ENCODE peak calls at places on chromosomes 16 and 17, in seven cellular contexts. One of them, this sample, is unnamed. For H4K20me1, the result is how much of the 10 kb centered on the place peaks cover.

GRCh38 chr17:66676421-66676820 is 158.5 kb upstream of the CACNG5 start:
- DNase-seq in fibroblast of lung: peak
- DNase-seq in endothelial cell of umbilical vein: no peak
- DNase-seq in GM23338: no peak
- DNase-seq in PC-9: peak
- DNase-seq in IMR-90: no peak
- DNase-seq in GM23248: peak
- DNase-seq in this sample: no peak

GRCh38 chr16:71609066-71609465 is 16.9 kb upstream of the MARVELD3 start:
- DNase-seq in fibroblast of lung: no peak
- DNase-seq in endothelial cell of umbilical vein: no peak
- DNase-seq in GM23338: no peak
- DNase-seq in PC-9: peak
- DNase-seq in IMR-90: no peak
- DNase-seq in GM23248: no peak
- DNase-seq in this sample: no peak

GRCh38 chr17:47603830-47604229 is 45.9 kb upstream of the KPNB1 start:
- DNase-seq in fibroblast of lung: no peak
- DNase-seq in endothelial cell of umbilical vein: no peak
- DNase-seq in GM23338: no peak
- DNase-seq in PC-9: no peak
- DNase-seq in IMR-90: no peak
- DNase-seq in GM23248: no peak
- DNase-seq in this sample: no peak

GRCh38 chr17:28031174-28031573 is 11.3 kb upstream of the NLK start:
- DNase-seq in fibroblast of lung: no peak
- DNase-seq in endothelial cell of umbilical vein: no peak
- DNase-seq in GM23338: no peak
- DNase-seq in PC-9: no peak
- DNase-seq in IMR-90: no peak
- DNase-seq in GM23248: no peak
- DNase-seq in this sample: no peak

GRCh38 chr17:66255527-66255971 is 26.3 kb upstream of the APOH start:
- DNase-seq in fibroblast of lung: no peak
- DNase-seq in endothelial cell of umbilical vein: no peak
- DNase-seq in GM23338: no peak
- DNase-seq in PC-9: no peak
- DNase-seq in IMR-90: no peak
- DNase-seq in GM23248: no peak
- DNase-seq in this sample: no peak

GRCh38 chr16:62738631-62739030 is 702.4 kb upstream of the CDH8 start:
- DNase-seq in fibroblast of lung: no peak
- DNase-seq in endothelial cell of umbilical vein: no peak
- DNase-seq in GM23338: no peak
- DNase-seq in PC-9: no peak
- DNase-seq in IMR-90: no peak
- DNase-seq in GM23248: no peak
- DNase-seq in this sample: no peak

GRCh38 chr16:68737046-68737729 is at the start of gene CDH1:
- DNase-seq in fibroblast of lung: no peak
- DNase-seq in endothelial cell of umbilical vein: no peak
- DNase-seq in GM23338: peak
- DNase-seq in PC-9: peak
- DNase-seq in IMR-90: no peak
- DNase-seq in GM23248: no peak
- DNase-seq in this sample: no peak

GRCh38 chr17:35630530-35631148 is 43.5 kb downstream of the AP2B1 start:
- DNase-seq in fibroblast of lung: peak
- DNase-seq in endothelial cell of umbilical vein: peak
- DNase-seq in GM23338: no peak
- DNase-seq in PC-9: no peak
- DNase-seq in IMR-90: peak
- DNase-seq in GM23248: peak
- DNase-seq in this sample: no peak

GRCh38 chr17:42342242-42343008 is 45.8 kb downstream of the STAT3 start:
- DNase-seq in fibroblast of lung: peak
- DNase-seq in endothelial cell of umbilical vein: no peak
- DNase-seq in GM23338: no peak
- DNase-seq in PC-9: no peak
- DNase-seq in IMR-90: peak
- DNase-seq in GM23248: peak
- DNase-seq in this sample: no peak

GRCh38 chr16:14193316-14193871 is 122.3 kb downstream of the MRTFB start:
- DNase-seq in fibroblast of lung: no peak
- DNase-seq in endothelial cell of umbilical vein: no peak
- DNase-seq in GM23338: peak
- DNase-seq in PC-9: no peak
- DNase-seq in IMR-90: no peak
- DNase-seq in GM23248: no peak
- DNase-seq in this sample: peak

GRCh38 chr17:82848022-82848592 is 8.3 kb upstream of the ZNF750 start:
- DNase-seq in fibroblast of lung: peak
- DNase-seq in endothelial cell of umbilical vein: peak
- DNase-seq in GM23338: no peak
- DNase-seq in PC-9: peak
- DNase-seq in IMR-90: peak
- DNase-seq in GM23248: no peak
- DNase-seq in this sample: peak

GRCh38 chr16:74275031-74275636 is 21.5 kb upstream of the PSMD7 start:
- DNase-seq in fibroblast of lung: peak
- DNase-seq in endothelial cell of umbilical vein: peak
- DNase-seq in GM23338: peak
- DNase-seq in PC-9: peak
- DNase-seq in IMR-90: peak
- DNase-seq in GM23248: peak
- DNase-seq in this sample: no peak

GRCh38 chr17:8164815-8165131 is 2.0 kb upstream of the VAMP2 start:
- DNase-seq in fibroblast of lung: no peak
- DNase-seq in endothelial cell of umbilical vein: no peak
- DNase-seq in GM23338: no peak
- DNase-seq in PC-9: no peak
- DNase-seq in IMR-90: no peak
- DNase-seq in GM23248: no peak
- DNase-seq in this sample: peak

GRCh38 chr16:85917959-85918358 is 19.0 kb downstream of the IRF8 start:
- DNase-seq in fibroblast of lung: no peak
- DNase-seq in endothelial cell of umbilical vein: no peak
- DNase-seq in GM23338: no peak
- DNase-seq in PC-9: no peak
- DNase-seq in IMR-90: no peak
- DNase-seq in GM23248: no peak
- DNase-seq in this sample: no peak

GRCh38 chr17:31321481-31321880 is at the start of gene EVI2A:
- DNase-seq in fibroblast of lung: peak
- DNase-seq in endothelial cell of umbilical vein: peak
- DNase-seq in GM23338: peak
- DNase-seq in PC-9: no peak
- DNase-seq in IMR-90: peak
- DNase-seq in GM23248: peak
- DNase-seq in this sample: peak

GRCh38 chr16:65825191-65825856 is 541.2 kb upstream of the CDH5 start:
- DNase-seq in fibroblast of lung: no peak
- DNase-seq in endothelial cell of umbilical vein: no peak
- DNase-seq in GM23338: no peak
- DNase-seq in PC-9: no peak
- DNase-seq in IMR-90: no peak
- DNase-seq in GM23248: no peak
- DNase-seq in this sample: no peak

GRCh38 chr16:50267151-50267631 is 840 bp downstream of the ADCY7 start:
- DNase-seq in fibroblast of lung: no peak
- DNase-seq in endothelial cell of umbilical vein: no peak
- DNase-seq in GM23338: no peak
- DNase-seq in PC-9: no peak
- DNase-seq in IMR-90: no peak
- DNase-seq in GM23248: no peak
- DNase-seq in this sample: peak

GRCh38 chr16:24497405-24497804 is 42.0 kb upstream of the RBBP6 start:
- DNase-seq in fibroblast of lung: peak
- DNase-seq in endothelial cell of umbilical vein: no peak
- DNase-seq in GM23338: peak
- DNase-seq in PC-9: no peak
- DNase-seq in IMR-90: peak
- DNase-seq in GM23248: peak
- DNase-seq in this sample: no peak

GRCh38 chr17:75684924-75685323 is 17.8 kb downstream of the SAP30BP start:
- DNase-seq in fibroblast of lung: peak
- DNase-seq in endothelial cell of umbilical vein: no peak
- DNase-seq in GM23338: no peak
- DNase-seq in PC-9: peak
- DNase-seq in IMR-90: no peak
- DNase-seq in GM23248: peak
- DNase-seq in this sample: no peak

GRCh38 chr16:70565053-70565452 is 41.4 kb downstream of the SF3B3 start:
- DNase-seq in fibroblast of lung: no peak
- DNase-seq in endothelial cell of umbilical vein: no peak
- DNase-seq in GM23338: no peak
- DNase-seq in PC-9: no peak
- DNase-seq in IMR-90: no peak
- DNase-seq in GM23248: no peak
- DNase-seq in this sample: no peak

GRCh38 chr16:11665071-11665491 is 3.2 kb upstream of the SNN start:
- DNase-seq in fibroblast of lung: no peak
- DNase-seq in endothelial cell of umbilical vein: no peak
- DNase-seq in GM23338: peak
- DNase-seq in PC-9: no peak
- DNase-seq in IMR-90: no peak
- DNase-seq in GM23248: no peak
- DNase-seq in this sample: peak

GRCh38 chr16:15843635-15844279 is 13.1 kb downstream of the MYH11 start:
- DNase-seq in fibroblast of lung: peak
- DNase-seq in endothelial cell of umbilical vein: no peak
- DNase-seq in GM23338: no peak
- DNase-seq in PC-9: no peak
- DNase-seq in IMR-90: peak
- DNase-seq in GM23248: peak
- DNase-seq in this sample: no peak

GRCh38 chr17:69524854-69525253 is 110.4 kb downstream of the MAP2K6 start:
- DNase-seq in fibroblast of lung: no peak
- DNase-seq in endothelial cell of umbilical vein: no peak
- DNase-seq in GM23338: no peak
- DNase-seq in PC-9: no peak
- DNase-seq in IMR-90: no peak
- DNase-seq in GM23248: no peak
- DNase-seq in this sample: no peak

GRCh38 chr17:75697651-75698291 is 23.5 kb upstream of the ITGB4 start:
- DNase-seq in fibroblast of lung: no peak
- DNase-seq in endothelial cell of umbilical vein: no peak
- DNase-seq in GM23338: no peak
- DNase-seq in PC-9: peak
- DNase-seq in IMR-90: no peak
- DNase-seq in GM23248: no peak
- DNase-seq in this sample: no peak

GRCh38 chr17:76920364-76921139 is 52.3 kb downstream of the MGAT5B start:
- DNase-seq in fibroblast of lung: no peak
- DNase-seq in endothelial cell of umbilical vein: no peak
- DNase-seq in GM23338: no peak
- DNase-seq in PC-9: no peak
- DNase-seq in IMR-90: no peak
- DNase-seq in GM23248: no peak
- DNase-seq in this sample: no peak

GRCh38 chr16:2792945-2793344 is 5.3 kb upstream of the PRSS41 start:
- DNase-seq in fibroblast of lung: no peak
- DNase-seq in endothelial cell of umbilical vein: no peak
- DNase-seq in GM23338: no peak
- DNase-seq in PC-9: no peak
- DNase-seq in IMR-90: no peak
- DNase-seq in GM23248: no peak
- DNase-seq in this sample: no peak
- H3K27ac ChIP-seq in fibroblast of lung: no peak
- H3K27ac ChIP-seq in endothelial cell of umbilical vein: no peak
- H3K27ac ChIP-seq in GM23338: no peak
- H3K27ac ChIP-seq in PC-9: no peak
- H3K27ac ChIP-seq in IMR-90: no peak
- H3K27ac ChIP-seq in GM23248: no peak
- H3K27ac ChIP-seq in this sample: no peak

GRCh38 chr17:45649796-45650195 is 134.3 kb upstream of the CRHR1 start:
- DNase-seq in fibroblast of lung: no peak
- DNase-seq in endothelial cell of umbilical vein: no peak
- DNase-seq in GM23338: no peak
- DNase-seq in PC-9: no peak
- DNase-seq in IMR-90: no peak
- DNase-seq in GM23248: no peak
- DNase-seq in this sample: no peak
- H4K20me1 ChIP-seq in fibroblast of lung: under half
- H4K20me1 ChIP-seq in endothelial cell of umbilical vein: under half
- H4K20me1 ChIP-seq in GM23338: under half
- H4K20me1 ChIP-seq in PC-9: under half
- H4K20me1 ChIP-seq in IMR-90: under half
- H4K20me1 ChIP-seq in GM23248: under half
- H4K20me1 ChIP-seq in this sample: under half

GRCh38 chr17:12282056-12282455 is 261.4 kb downstream of the MAP2K4 start:
- DNase-seq in fibroblast of lung: peak
- DNase-seq in endothelial cell of umbilical vein: peak
- DNase-seq in GM23338: no peak
- DNase-seq in PC-9: no peak
- DNase-seq in IMR-90: peak
- DNase-seq in GM23248: peak
- DNase-seq in this sample: no peak
- H3K27ac ChIP-seq in fibroblast of lung: no peak
- H3K27ac ChIP-seq in endothelial cell of umbilical vein: no peak
- H3K27ac ChIP-seq in GM23338: no peak
- H3K27ac ChIP-seq in PC-9: no peak
- H3K27ac ChIP-seq in IMR-90: no peak
- H3K27ac ChIP-seq in GM23248: no peak
- H3K27ac ChIP-seq in this sample: no peak

GRCh38 chr16:46895399-46896313 is 11.5 kb downstream of the GPT2 start:
- DNase-seq in fibroblast of lung: no peak
- DNase-seq in endothelial cell of umbilical vein: no peak
- DNase-seq in GM23338: no peak
- DNase-seq in PC-9: no peak
- DNase-seq in IMR-90: no peak
- DNase-seq in GM23248: no peak
- DNase-seq in this sample: no peak

GRCh38 chr16:46897471-46897870 is 13.3 kb downstream of the GPT2 start:
- DNase-seq in fibroblast of lung: no peak
- DNase-seq in endothelial cell of umbilical vein: no peak
- DNase-seq in GM23338: no peak
- DNase-seq in PC-9: no peak
- DNase-seq in IMR-90: no peak
- DNase-seq in GM23248: no peak
- DNase-seq in this sample: no peak

GRCh38 chr16:46899443-46900143 is 15.4 kb downstream of the GPT2 start:
- DNase-seq in fibroblast of lung: no peak
- DNase-seq in endothelial cell of umbilical vein: no peak
- DNase-seq in GM23338: no peak
- DNase-seq in PC-9: no peak
- DNase-seq in IMR-90: peak
- DNase-seq in GM23248: peak
- DNase-seq in this sample: no peak

GRCh38 chr16:46896314-46896968 is 12.3 kb downstream of the GPT2 start:
- DNase-seq in fibroblast of lung: peak
- DNase-seq in endothelial cell of umbilical vein: no peak
- DNase-seq in GM23338: no peak
- DNase-seq in PC-9: no peak
- DNase-seq in IMR-90: peak
- DNase-seq in GM23248: no peak
- DNase-seq in this sample: no peak

GRCh38 chr16:46898006-46898405 is 13.8 kb downstream of the GPT2 start:
- DNase-seq in fibroblast of lung: no peak
- DNase-seq in endothelial cell of umbilical vein: no peak
- DNase-seq in GM23338: no peak
- DNase-seq in PC-9: no peak
- DNase-seq in IMR-90: no peak
- DNase-seq in GM23248: no peak
- DNase-seq in this sample: peak
- H4K20me1 ChIP-seq in fibroblast of lung: under half
- H4K20me1 ChIP-seq in endothelial cell of umbilical vein: under half
- H4K20me1 ChIP-seq in GM23338: under half
- H4K20me1 ChIP-seq in PC-9: half or more
- H4K20me1 ChIP-seq in IMR-90: under half
- H4K20me1 ChIP-seq in GM23248: under half
- H4K20me1 ChIP-seq in this sample: under half